ENCODE peak calls at places on chromosomes 16 and 17, in four cellular contexts. Q is GM12878, V is H1, X is K562. M is an unnamed sample.

GRCh38 chr16:81275795-81276194 is 37.3 kb downstream of the BCO1 start:
- DNase-seq in V (no peak), Q (no peak), X (no peak), M (no peak)

GRCh38 chr16:73053379-73054130 is 5.6 kb upstream of the ZFHX3 start:
- DNase-seq in V (no peak), X (no peak), Q (no peak), M (peak; percentile 75)

GRCh38 chr17:9668532-9668931 is 23.2 kb downstream of the USP43 start:
- DNase-seq in X (no peak), V (no peak), Q (no peak), M (no peak)

GRCh38 chr17:59838196-59838911 is 54.4 kb downstream of the TUBD1 start:
- DNase-seq in Q (no peak), V (no peak), X (peak; percentile 55), M (no peak)

GRCh38 chr17:81328925-81329278 is 33.8 kb upstream of the SLC38A10 start:
- DNase-seq in Q (no peak), X (no peak), V (no peak), M (no peak)

GRCh38 chr16:85898521-85899442 is at the start of gene IRF8:
- DNase-seq in Q (peak; percentile 59), V (no peak), X (no peak), M (no peak)

GRCh38 chr16:648071-648785 is 937 bp upstream of the WDR90 start:
- DNase-seq in V (no peak), X (no peak), Q (no peak), M (peak; percentile 57)

GRCh38 chr16:81241706-81242105 is 3.2 kb downstream of the BCO1 start:
- DNase-seq in X (no peak), V (no peak), Q (no peak), M (no peak)

GRCh38 chr16:59993101-59993500 is 1259.0 kb upstream of the GOT2 start:
- DNase-seq in X (peak; percentile 36), Q (no peak), V (no peak), M (peak; percentile 18)

GRCh38 chr17:61284174-61284573 is 115.5 kb upstream of the TBX2 start:
- DNase-seq in Q (no peak), V (no peak), X (no peak), M (no peak)

GRCh38 chr17:81902023-81902652 is at the start of gene NPB:
- DNase-seq in V (no peak), X (peak; percentile 73), Q (no peak), M (no peak)

GRCh38 chr16:72475688-72476087 is 303.7 kb upstream of the PMFBP1 start:
- DNase-seq in V (no peak), Q (no peak), X (no peak), M (no peak)

GRCh38 chr16:9523994-9524393 is 432.6 kb downstream of the HAPSTR1 start:
- DNase-seq in V (no peak), Q (no peak), X (no peak), M (no peak)

GRCh38 chr16:3574195-3574594 is 3.0 kb downstream of the NLRC3 start:
- DNase-seq in V (no peak), Q (no peak), X (no peak), M (no peak)

GRCh38 chr16:53952215-53953208 is 248.6 kb downstream of the FTO start:
- DNase-seq in X (no peak), V (no peak), Q (no peak), M (no peak)

GRCh38 chr16:2299121-2299914 is 31.4 kb upstream of the RNPS1 start:
- DNase-seq in Q (no peak), X (no peak), V (no peak), M (no peak)

GRCh38 chr17:30858556-30859250 is 26.9 kb downstream of the ATAD5 start:
- DNase-seq in X (no peak), Q (no peak), V (no peak), M (no peak)

GRCh38 chr16:89037261-89038152 is 56.1 kb upstream of the ACSF3 start:
- DNase-seq in X (peak; percentile 79), Q (no peak), V (peak; percentile 7), M (no peak)

GRCh38 chr16:31458073-31458834 is 1.0 kb upstream of the ARMC5 start:
- DNase-seq in Q (no peak), V (no peak), X (peak; percentile 75), M (peak; percentile 95)

GRCh38 chr17:10021239-10021638 is 116.2 kb upstream of the RCVRN start:
- DNase-seq in Q (no peak), V (no peak), X (no peak), M (no peak)

GRCh38 chr16:7185689-7186088 is 147.0 kb upstream of the RBFOX1 start:
- DNase-seq in Q (no peak), X (no peak), V (no peak), M (peak; percentile 71)

GRCh38 chr17:55458977-55459376 is 37.3 kb upstream of the MMD start:
- DNase-seq in X (no peak), V (no peak), Q (no peak), M (no peak)

GRCh38 chr17:27559996-27560481 is 70.9 kb upstream of the LGALS9 start:
- DNase-seq in X (no peak), Q (no peak), V (no peak), M (no peak)

GRCh38 chr16:17356243-17356933 is 114.4 kb downstream of the XYLT1 start:
- DNase-seq in X (no peak), Q (no peak), V (no peak), M (no peak)

GRCh38 chr17:45277992-45278391 is 16.1 kb upstream of the SPATA32 start:
- DNase-seq in X (no peak), Q (no peak), V (no peak), M (no peak)

GRCh38 chr17:43418441-43419374 is 19.9 kb downstream of the ARL4D start:
- DNase-seq in X (peak; percentile 15), Q (no peak), V (no peak), M (peak; percentile 56)

DNA sequence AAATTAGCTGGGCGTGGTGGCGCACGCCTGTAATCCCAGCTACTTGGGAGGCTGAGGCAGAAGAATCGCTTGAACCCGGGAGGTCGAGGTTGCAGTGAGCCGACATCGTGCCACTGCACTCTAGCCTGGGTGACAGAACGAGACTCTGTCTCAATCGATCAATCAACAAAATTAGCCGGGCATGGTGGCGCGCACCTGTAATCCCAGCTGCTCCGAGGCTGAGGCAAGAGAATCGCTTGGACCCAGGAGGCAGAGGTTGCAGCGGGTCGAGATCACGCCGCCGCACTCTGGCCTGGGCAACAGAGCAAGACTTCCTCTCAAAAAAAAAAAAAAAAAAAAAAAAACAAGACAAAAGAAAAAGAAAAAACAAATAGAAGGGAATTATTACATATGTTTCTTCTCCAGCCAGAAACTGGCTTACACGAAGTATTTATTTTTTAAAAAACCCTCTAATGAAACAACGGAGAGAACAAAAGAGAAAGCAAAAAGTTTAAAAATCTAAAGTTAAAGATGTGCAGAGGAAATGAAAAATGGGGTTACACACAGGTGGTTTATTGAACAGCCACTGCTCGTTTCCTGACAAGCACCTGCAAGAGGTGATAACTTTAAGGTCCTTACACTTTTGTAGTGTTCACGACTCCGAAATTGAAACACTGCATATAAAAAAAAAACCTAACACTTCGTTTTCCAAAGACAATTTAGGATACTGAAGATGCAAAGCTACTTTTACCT is 1.4 kb downstream of the SYNRG start:
- DNase-seq in Q (no peak), V (no peak), X (no peak), M (no peak)
- H2AFZ ChIP-seq in Q (no peak overlapping the region), V (no peak overlapping the region), X (no peak overlapping the region), M (no peak overlapping the region)

DNA sequence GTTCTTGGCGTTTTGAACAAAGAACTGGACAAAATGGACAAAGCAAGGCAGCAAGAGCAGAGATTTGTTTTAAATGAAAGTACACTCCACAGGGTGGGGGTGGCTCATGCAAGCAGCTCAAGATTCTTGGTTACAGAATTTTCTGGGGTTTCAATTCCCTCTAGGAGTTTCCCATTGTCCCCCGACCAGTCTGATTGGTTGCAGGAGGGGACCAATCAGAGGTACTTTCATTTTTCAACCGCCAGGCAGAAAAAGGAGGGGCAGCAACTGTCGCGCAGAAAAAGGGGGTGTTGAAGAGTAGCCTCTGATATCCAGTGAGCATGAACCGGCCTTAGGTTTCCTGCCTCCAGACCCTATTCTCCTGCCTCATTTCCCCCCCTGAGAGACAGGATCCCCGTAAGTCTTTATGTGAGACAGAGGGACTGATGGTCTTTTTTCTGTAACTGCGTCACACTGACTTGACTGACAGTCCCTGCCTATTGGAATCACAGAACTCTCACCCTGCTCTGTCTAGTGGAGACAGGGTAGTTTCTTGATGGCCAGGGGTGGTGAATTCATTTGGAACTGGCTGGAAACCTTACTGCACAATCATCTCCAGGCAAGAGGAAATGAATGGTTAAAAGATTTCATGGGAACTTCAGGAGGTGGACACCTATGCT is 59.4 kb upstream of the ALOX12 start:
- DNase-seq in X (no peak), Q (no peak), V (no peak), M (no peak)
- TF ChIP-seq ATF2 in X (no peak), Q (no peak), V (no peak), M (no peak)

GRCh38 chr17:50164697-50164988 is 1.2 kb upstream of the SGCA start:
- DNase-seq in V (no peak), X (no peak), Q (no peak), M (no peak)

GRCh38 chr17:50162466-50163254 is 3.1 kb upstream of the SGCA start:
- DNase-seq in V (no peak), X (no peak), Q (no peak), M (no peak)

GRCh38 chr17:50165066-50165465 is 739 bp upstream of the SGCA start:
- DNase-seq in Q (no peak), X (no peak), V (no peak), M (no peak)

GRCh38 chr17:50165466-50165865 is 339 bp upstream of the SGCA start:
- DNase-seq in Q (no peak), X (no peak), V (no peak), M (no peak)

DNA sequence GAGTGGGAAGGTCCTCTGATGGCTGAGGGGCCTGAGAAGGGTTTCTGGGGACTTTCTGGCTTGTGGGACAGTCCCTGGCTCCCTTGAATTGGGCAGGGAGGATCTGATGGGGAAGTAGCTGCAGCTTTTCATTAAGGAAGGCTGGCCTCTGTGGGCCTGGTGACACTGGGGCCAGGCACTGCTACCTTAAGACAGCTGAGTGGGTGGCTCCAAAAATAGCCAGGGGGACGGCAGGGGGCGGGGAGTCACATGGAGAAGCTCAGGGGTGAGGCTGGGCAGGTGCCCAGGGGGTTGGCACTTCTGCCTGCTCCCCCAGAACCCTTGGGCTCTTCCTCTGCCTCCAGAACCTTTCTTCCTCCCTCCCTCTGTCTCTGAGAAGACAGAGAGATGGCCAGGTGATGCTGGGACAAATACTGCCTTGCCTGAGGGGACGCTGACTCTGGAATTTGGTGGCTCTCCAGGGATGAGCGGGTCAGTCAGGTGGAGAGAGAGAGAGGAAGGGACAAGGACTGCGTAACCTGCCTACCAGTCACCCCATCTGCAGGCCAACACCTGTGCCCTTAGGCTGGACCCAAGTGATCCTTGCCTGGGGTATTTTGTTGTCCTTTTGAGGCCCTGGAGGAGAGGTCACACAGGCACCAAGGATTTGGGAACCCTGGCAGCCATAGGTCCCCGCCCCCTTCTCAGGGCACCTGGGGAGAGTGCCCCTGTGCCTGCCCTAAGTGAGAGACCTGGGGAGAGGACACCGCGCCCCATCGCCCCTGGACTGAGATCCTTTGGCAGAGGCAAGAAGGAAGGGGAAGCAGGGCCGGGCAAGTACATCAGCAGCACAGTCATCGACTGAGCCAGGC is 1.7 kb upstream of the SGCA start:
- DNase-seq in Q (peak; percentile 56), V (no peak), X (no peak), M (no peak)
- TF ChIP-seq KDM1A in Q (no peak), V (no peak), X (no peak), M (no peak)

GRCh38 chr17:75976175-75976848 is 2.7 kb downstream of the ACOX1 start:
- DNase-seq in X (peak; percentile 58), V (no peak), Q (no peak), M (peak; percentile 89)

GRCh38 chr17:75978938-75979704 is at the start of the genes ACOX1 and TEN1:
- DNase-seq in Q (peak; percentile 80), V (peak; percentile 88), X (peak; percentile 98), M (peak; percentile 98)

GRCh38 chr17:75981019-75981615 is 2.1 kb downstream of the TEN1 start:
- DNase-seq in V (no peak), X (no peak), Q (no peak), M (no peak)

GRCh38 chr17:75980188-75981018 is 1.4 kb downstream of the TEN1 start:
- DNase-seq in X (peak; percentile 25), V (no peak), Q (no peak), M (no peak)

GRCh38 chr17:75979705-75980187 is 706 bp downstream of the TEN1 start:
- DNase-seq in V (no peak), Q (no peak), X (no peak), M (no peak)
- H2AFZ ChIP-seq in V (peak overlapping the region; percentile 23), Q (peak overlapping the region; percentile 96), X (peak overlapping the region; percentile 95), M (no peak overlapping the region)

M was measured in HepG2.